ENCODE peak calls at places on chromosomes 4 and X, in eight cellular contexts. T is sigmoid colon, Q is neural progenitor cell, B is fibroblast of the aortic adventitia, L is suprapubic skin, Y is AG09309, Z is GM20000, R is psoas muscle. A is an unnamed sample.

GRCh38 chr4:115972967-115973366 is 859.5 kb upstream of the NDST4 start:
- DNase-seq in T (no peak), L (no peak), B (no peak), Q (peak; percentile 25), R (no peak), Y (no peak), Z (no peak), A (no peak)

GRCh38 chr4:53551963-53552362 is 39.3 kb downstream of the LNX1 start:
- DNase-seq in B (no peak), Q (no peak), R (no peak), Y (no peak), L (no peak), Z (no peak), T (no peak), A (no peak)

GRCh38 chr4:87734084-87734483 is 65.3 kb upstream of the IBSP start:
- DNase-seq in R (no peak), T (no peak), Z (no peak), B (no peak), Y (no peak), Q (no peak), L (no peak), A (no peak)

GRCh38 chrX:116961872-116962582 is 499.3 kb upstream of the CT83 start:
- DNase-seq in B (no peak), R (no peak), Z (no peak), Q (no peak), T (no peak), Y (no peak), L (no peak), A (no peak)

GRCh38 chrX:12480956-12481355 is 310.3 kb upstream of the PRPS2 start:
- DNase-seq in Y (no peak), T (no peak), Q (no peak), B (peak; percentile 18), R (no peak), Z (no peak), L (no peak), A (no peak)

GRCh38 chrX:24981030-24981429 is 34.7 kb downstream of the ARX start:
- DNase-seq in Z (no peak), Q (no peak), R (no peak), B (no peak), Y (no peak), L (no peak), T (no peak), A (no peak)

GRCh38 chrX:51860679-51861078 is 32.7 kb upstream of the MAGED1 start:
- DNase-seq in B (peak; percentile 36), Q (peak; percentile 52), T (no peak), Z (peak; percentile 5), R (no peak), L (no peak), Y (no peak), A (no peak)

GRCh38 chrX:69130448-69130847 is 34.8 kb downstream of the PJA1 start:
- DNase-seq in Q (no peak), B (no peak), R (no peak), T (no peak), Z (no peak), L (no peak), Y (no peak), A (no peak)

GRCh38 chr4:125735107-125735506 is 420.4 kb downstream of the FAT4 start:
- DNase-seq in L (no peak), Q (peak; percentile 54), B (peak; percentile 93), Y (peak; percentile 69), R (no peak), Z (no peak), T (no peak), A (no peak)

GRCh38 chrX:55008571-55009358 is 8.6 kb downstream of the APEX2 start:
- DNase-seq in Z (peak; percentile 6), Y (peak; percentile 14), T (no peak), Q (no peak), B (peak; percentile 60), L (no peak), R (no peak), A (no peak)

GRCh38 chr4:56768772-56769171 is 52.7 kb downstream of the SPINK2 start:
- DNase-seq in L (no peak), Z (peak; percentile 42), R (no peak), Y (no peak), T (no peak), B (no peak), Q (no peak), A (no peak)

GRCh38 chr4:189228726-189229125 is 711.9 kb upstream of the FRG1 start:
- DNase-seq in Q (no peak), L (no peak), B (no peak), T (no peak), Y (no peak), Z (no peak), R (no peak), A (no peak)

GRCh38 chrX:30615229-30615628 is 37.7 kb upstream of the TASL start:
- DNase-seq in Y (peak; percentile 8), Z (no peak), L (no peak), B (peak; percentile 35), R (no peak), Q (no peak), T (no peak), A (no peak)

GRCh38 chr4:65893957-65894755 is 223.9 kb upstream of the EPHA5 start:
- DNase-seq in R (no peak), T (no peak), B (peak; percentile 41), Q (no peak), Y (no peak), Z (no peak), L (no peak), A (no peak)

GRCh38 chr4:68954126-68954525 is 2.5 kb upstream of the UGT2A3 start:
- DNase-seq in Y (no peak), Z (no peak), Q (no peak), R (no peak), T (no peak), B (no peak), L (no peak), A (no peak)
- TF ChIP-seq CTCF in Y (no peak), Z (no peak), Q (no peak), R (no peak), T (no peak), B (no peak), L (no peak), A (no peak)

DNA sequence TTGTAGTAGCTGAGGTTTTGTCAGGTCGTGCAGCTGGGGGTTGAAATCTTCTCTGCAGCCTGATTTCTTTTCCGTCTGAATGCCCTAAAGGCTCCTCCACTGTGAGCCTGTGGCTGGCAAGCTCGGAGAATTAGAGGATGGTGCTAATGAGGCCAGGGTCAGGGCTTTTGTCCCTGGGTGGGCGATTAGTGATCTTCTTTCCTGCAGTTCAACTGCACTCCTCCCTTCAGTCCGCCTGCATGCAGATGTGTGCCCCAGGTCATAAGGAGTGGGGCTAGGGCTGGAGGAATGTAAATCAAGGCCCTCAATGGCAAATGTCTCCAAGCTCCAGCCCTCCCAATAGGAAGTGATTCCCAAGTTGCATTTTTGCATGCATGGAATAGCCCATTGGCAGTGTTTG is 405.0 kb downstream of the AFF2 start:
- DNase-seq in R (no peak), L (no peak), B (no peak), T (no peak), Q (peak; percentile 42), Z (no peak), Y (no peak), A (no peak)
- TF ChIP-seq CTCF in R (no peak), L (no peak), B (no peak), T (no peak), Q (no peak), Z (no peak), Y (no peak), A (no peak)

DNA sequence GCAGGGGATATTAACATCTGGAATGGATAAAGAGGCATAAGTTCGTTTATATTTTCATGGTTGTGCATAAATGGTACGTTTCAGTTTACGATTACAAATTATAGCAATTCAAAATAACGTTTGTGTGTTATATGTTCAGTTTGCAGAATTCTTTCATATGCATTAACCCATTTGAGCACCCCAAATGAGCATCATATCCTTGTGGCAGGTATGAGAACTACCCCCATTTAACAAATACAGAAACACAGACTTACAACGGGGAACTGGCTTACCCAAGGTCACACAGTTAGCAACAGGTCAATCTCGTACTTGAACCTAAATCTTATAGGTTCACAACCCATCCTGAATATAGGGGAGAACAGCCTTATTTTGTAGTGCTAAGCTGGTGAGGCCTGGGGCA is 33.1 kb downstream of the EDNRA start:
- DNase-seq in Y (no peak), T (no peak), Z (no peak), Q (no peak), R (no peak), L (no peak), B (no peak), A (no peak)
- TF ChIP-seq CTCF in Y (no peak), T (no peak), Z (no peak), Q (peak; percentile 27), R (no peak), L (no peak), B (peak; percentile 26), A (peak; percentile 28)

DNA sequence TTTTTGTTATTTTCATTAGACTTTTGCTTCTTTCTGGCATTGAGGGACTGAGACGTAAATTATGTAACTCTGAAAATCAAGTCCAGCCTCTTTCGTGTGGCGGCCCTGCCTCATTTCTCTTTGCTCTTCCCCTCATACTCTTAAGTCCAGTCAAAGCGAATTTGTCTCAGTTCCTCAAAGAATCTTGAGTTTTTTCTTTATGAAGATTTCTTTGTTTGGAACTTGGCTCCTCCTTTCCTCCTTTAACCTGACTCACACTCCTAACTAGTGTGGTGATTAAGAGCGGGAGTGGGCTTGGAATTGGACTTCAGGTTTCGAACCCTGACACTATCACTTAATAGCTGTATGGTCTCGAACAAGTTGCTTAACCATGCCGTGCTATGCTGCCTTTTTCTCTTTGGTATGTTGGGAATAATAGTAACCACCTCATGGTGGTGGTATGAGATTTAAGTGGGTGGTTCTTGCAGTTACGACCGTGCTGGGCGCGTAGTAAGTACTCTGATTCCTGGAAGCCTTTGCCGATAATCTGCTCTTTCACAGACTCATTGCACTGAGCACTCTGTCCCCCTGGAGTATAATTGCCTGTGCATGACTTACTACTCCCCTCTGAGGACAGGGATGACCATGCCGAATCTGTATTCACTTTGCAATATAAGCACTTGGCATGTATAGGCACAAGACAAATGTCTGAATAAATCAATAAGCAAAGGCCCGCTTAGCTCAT is 19.1 kb downstream of the FNIP2 start:
- DNase-seq in R (no peak), L (no peak), Y (no peak), Q (peak; percentile 15), B (peak; percentile 69), Z (no peak), T (no peak), A (no peak)
- TF ChIP-seq CTCF in R (no peak), L (no peak), Y (no peak), Q (no peak), B (no peak), Z (no peak), T (no peak), A (no peak)